ENCODE peak calls at places on chromosome 18, in six cellular contexts. S is IMR-90, Z is neuronal stem cell, T is trophoblast cell, K is mesendoderm, Q is H1. M is an unnamed sample.

GRCh38 chr18:27728659-27729058 is 448.3 kb downstream of the CDH2 start:
- DNase-seq in T (no peak), K (no peak), S (no peak), Q (no peak), Z (no peak), M (no peak)

GRCh38 chr18:26003391-26003790 is 87.0 kb downstream of the SS18 start:
- DNase-seq in K (no peak), Z (no peak), T (no peak), Q (no peak), S (no peak), M (no peak)

GRCh38 chr18:52582516-52582915 is 242.5 kb downstream of the DCC start:
- DNase-seq in Q (no peak), K (peak; percentile 26), S (no peak), Z (no peak), T (no peak), M (no peak)

GRCh38 chr18:23776306-23776705 is 87.1 kb downstream of the LAMA3 start:
- DNase-seq in T (no peak), Z (no peak), S (no peak), Q (no peak), K (no peak), M (no peak)

GRCh38 chr18:55579888-55580287 is 8.1 kb downstream of the TCF4 start:
- DNase-seq in Z (no peak), K (no peak), Q (no peak), T (no peak), S (no peak), M (no peak)

GRCh38 chr18:68316636-68317035 is 398.3 kb downstream of the TMX3 start:
- DNase-seq in Q (no peak), T (no peak), K (no peak), S (peak; percentile 28), Z (no peak), M (peak; percentile 17)

GRCh38 chr18:49305688-49306336 is 154.6 kb downstream of the DYM start:
- DNase-seq in T (no peak), K (no peak), Z (no peak), Q (no peak), S (no peak), M (no peak)

GRCh38 chr18:74942319-74942910 is 266.5 kb downstream of the PTGR3 start:
- DNase-seq in Q (no peak), Z (no peak), S (peak; percentile 75), T (peak; percentile 3), K (no peak), M (no peak)

GRCh38 chr18:43789234-43790000 is 512.1 kb upstream of the SYT4 start:
- DNase-seq in S (no peak), T (no peak), Z (no peak), Q (no peak), K (peak; percentile 19), M (peak; percentile 41)

GRCh38 chr18:25164837-25165791 is 186.9 kb downstream of the ZNF521 start:
- DNase-seq in K (no peak), Q (no peak), S (peak; percentile 84), T (no peak), Z (no peak), M (peak; percentile 48)

GRCh38 chr18:24278591-24278990 is 119.0 kb downstream of the OSBPL1A start:
- DNase-seq in Z (no peak), Q (no peak), S (no peak), K (no peak), T (no peak), M (no peak)

GRCh38 chr18:23529597-23529996 is 26.3 kb downstream of the RMC1 start:
- DNase-seq in S (peak; percentile 62), T (peak; percentile 28), K (peak; percentile 83), Z (no peak), Q (no peak), M (peak; percentile 67)

GRCh38 chr18:2880473-2880872 is 33.7 kb downstream of the EMILIN2 start:
- DNase-seq in Z (no peak), Q (no peak), S (no peak), T (no peak), K (no peak), M (no peak)

GRCh38 chr18:66005831-66006588 is 255.2 kb downstream of the CDH7 start:
- DNase-seq in S (no peak), Q (no peak), Z (no peak), T (no peak), K (no peak), M (no peak)

GRCh38 chr18:26804474-26804873 is 61.0 kb downstream of the AQP4 start:
- DNase-seq in K (peak; percentile 48), S (no peak), Q (no peak), T (no peak), Z (peak; percentile 26), M (no peak)

GRCh38 chr18:67318651-67319050 is 197.9 kb downstream of the DSEL start:
- DNase-seq in Z (no peak), S (peak; percentile 69), Q (no peak), K (no peak), T (no peak), M (no peak)

GRCh38 chr18:48036191-48036590 is 105.7 kb upstream of the SMAD2 start:
- DNase-seq in T (no peak), K (no peak), Q (no peak), Z (no peak), S (no peak), M (no peak)

GRCh38 chr18:79542876-79543750 is 136.5 kb upstream of the CTDP1 start:
- DNase-seq in Q (no peak), T (no peak), Z (no peak), K (no peak), S (no peak), M (no peak)

GRCh38 chr18:79502785-79503184 is 107.1 kb downstream of the NFATC1 start:
- DNase-seq in T (no peak), Q (no peak), K (no peak), S (peak; percentile 33), Z (no peak), M (peak; percentile 21)

GRCh38 chr18:34709631-34710429 is at the start of gene DTNA:
- DNase-seq in Q (no peak), S (peak; percentile 96), T (no peak), K (peak; percentile 80), Z (peak; percentile 63), M (peak; percentile 94)

GRCh38 chr18:47899107-47899840 is 31.2 kb downstream of the SMAD2 start:
- DNase-seq in K (peak; percentile 84), S (peak; percentile 1), Q (no peak), Z (peak; percentile 18), T (no peak), M (no peak)

GRCh38 chr18:49238433-49239042 is 221.9 kb downstream of the DYM start:
- DNase-seq in Z (peak; percentile 31), T (no peak), S (peak; percentile 51), Q (no peak), K (no peak), M (peak; percentile 44)

GRCh38 chr18:54209471-54210180 is 14.8 kb downstream of the MBD2 start:
- DNase-seq in K (no peak), T (peak; percentile 8), Z (no peak), Q (no peak), S (peak; percentile 15), M (peak; percentile 17)

GRCh38 chr18:79528846-79529245 is 133.1 kb downstream of the NFATC1 start:
- DNase-seq in T (peak; percentile 41), S (peak; percentile 64), Q (peak; percentile 92), K (peak; percentile 72), Z (peak; percentile 71), M (peak; percentile 60)

GRCh38 chr18:79988925-79989361 is 580 bp upstream of the TXNL4A start:
- DNase-seq in S (peak; percentile 59), T (peak; percentile 25), K (peak; percentile 65), Z (no peak), Q (no peak), M (peak; percentile 66)

GRCh38 chr18:77030201-77030600 is 102.4 kb downstream of the MBP start:
- DNase-seq in Z (no peak), Q (no peak), K (no peak), T (no peak), S (no peak), M (no peak)

GRCh38 chr18:36960038-36960437 is 131.1 kb downstream of the KIAA1328 start:
- DNase-seq in T (no peak), Z (no peak), Q (no peak), S (no peak), K (no peak), M (no peak)

GRCh38 chr18:50169149-50169548 is 25.8 kb downstream of the MYO5B start:
- DNase-seq in Z (no peak), Q (no peak), K (no peak), S (no peak), T (no peak), M (no peak)

GRCh38 chr18:62717850-62718229 is 2.5 kb downstream of the PHLPP1 start:
- DNase-seq in T (no peak), S (peak; percentile 26), Z (no peak), Q (no peak), K (peak; percentile 30), M (peak; percentile 53)
- H3K4me3 ChIP-seq in T (no peak overlapping the region), S (peak overlapping the region; percentile 67), Z (peak overlapping the region; percentile 94), Q (peak overlapping the region; percentile 71), K (peak overlapping the region; percentile 72), M (peak overlapping the region; percentile 83)

DNA sequence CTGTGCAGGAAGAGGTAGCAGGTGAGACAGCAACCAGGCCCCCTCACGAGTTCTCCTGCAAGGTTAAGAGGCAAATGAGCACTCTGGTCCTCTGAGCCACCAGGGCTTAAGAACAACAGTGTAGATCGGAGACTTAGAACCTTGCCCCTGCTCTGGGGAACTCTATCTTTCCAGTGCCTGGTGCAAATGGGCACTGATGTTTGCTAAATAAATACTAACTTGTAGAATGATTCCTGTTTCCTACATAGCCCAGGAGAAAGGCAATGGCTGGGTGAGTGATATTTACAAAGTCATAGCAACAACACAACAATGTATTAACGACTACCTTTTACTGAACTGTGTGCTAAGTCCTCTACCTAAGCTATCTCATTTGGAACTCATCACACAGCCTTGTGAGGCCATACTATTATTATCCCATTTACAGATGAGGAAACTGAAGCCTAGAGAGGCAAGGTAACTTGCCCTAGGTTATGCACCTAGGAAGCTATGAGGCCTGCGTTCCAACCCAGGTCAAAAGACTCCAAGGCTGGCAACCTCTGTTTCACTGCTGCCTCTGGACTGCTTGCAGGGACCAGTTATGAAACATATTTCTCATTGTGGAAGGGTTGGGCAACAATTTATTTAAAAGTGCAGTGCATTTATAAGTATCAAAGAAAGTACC is 4.3 kb downstream of the ATP8B1 start:
- DNase-seq in K (no peak), Q (no peak), T (no peak), S (no peak), Z (no peak), M (no peak)
- H3K4me1 ChIP-seq in K (peaks cover 5% of the 10 kb centered on the region), Q (peaks cover 1% of the 10 kb centered on the region), T (peaks cover 24% of the 10 kb centered on the region), S (peaks cover 11% of the 10 kb centered on the region), Z (peaks cover 16% of the 10 kb centered on the region), M (peaks cover 12% of the 10 kb centered on the region)

GRCh38 chr18:9139400-9140039 is 2.9 kb downstream of the ANKRD12 start:
- DNase-seq in S (no peak), K (no peak), Q (no peak), Z (no peak), T (no peak), M (no peak)

GRCh38 chr18:9136315-9137141 is at the start of gene ANKRD12:
- DNase-seq in T (peak; percentile 98), S (peak; percentile 96), K (peak; percentile 98), Z (peak; percentile 97), Q (peak; percentile 95), M (peak; percentile 98)

GRCh38 chr18:9135081-9135911 is 1.3 kb upstream of the ANKRD12 start:
- DNase-seq in Q (no peak), S (no peak), Z (no peak), K (no peak), T (no peak), M (no peak)

GRCh38 chr18:9135912-9136314 is 668 bp upstream of the ANKRD12 start:
- DNase-seq in S (peak; percentile 19), Z (no peak), Q (peak; percentile 89), K (peak; percentile 70), T (no peak), M (peak; percentile 40)

GRCh38 chr18:9137168-9138066 is 836 bp downstream of the ANKRD12 start:
- DNase-seq in S (peak; percentile 95), T (peak; percentile 42), Z (peak; percentile 56), K (peak; percentile 69), Q (peak; percentile 64), M (peak; percentile 97)
- H3K23ac ChIP-seq in S (peak overlapping the region; percentile 94), T (no peak overlapping the region), Z (no peak overlapping the region), K (no peak overlapping the region), Q (no peak overlapping the region), M (peak overlapping the region; percentile 94)

GRCh38 chr18:11733031-11733430 is 44.0 kb downstream of the GNAL start:
- DNase-seq in K (peak; percentile 77), T (peak; percentile 72), S (peak; percentile 57), Z (peak; percentile 72), Q (peak; percentile 97), M (peak; percentile 61)
- H3K4me3 ChIP-seq in K (no peak overlapping the region), T (no peak overlapping the region), S (peak overlapping the region; percentile 39), Z (no peak overlapping the region), Q (no peak overlapping the region), M (peak overlapping the region; percentile 73)

M was measured in mesenchymal stem cell.